ENCODE peak calls at places on chromosomes 12 and 14, in five cellular contexts. N is A549, U is K562, R is ovary, K is transverse colon. V is an unnamed sample.

GRCh38 chr14:88552859-88553258 is 1.9 kb downstream of the PTPN21 start:
- DNase-seq in N (no peak), R (no peak), K (no peak), U (no peak), V (no peak)

GRCh38 chr12:82953397-82953796 is 266.7 kb downstream of the TMTC2 start:
- DNase-seq in N (no peak), U (no peak), R (no peak), K (no peak), V (no peak)

GRCh38 chr12:5923043-5923605 is 21.9 kb downstream of the ANO2 start:
- DNase-seq in R (no peak), N (no peak), K (no peak), U (no peak), V (peak; percentile 48)

GRCh38 chr12:51531284-51531981 is 59.6 kb upstream of the SCN8A start:
- DNase-seq in K (no peak), R (no peak), U (no peak), N (no peak), V (no peak)

GRCh38 chr12:115451785-115452736 is 768.1 kb upstream of the TBX3 start:
- DNase-seq in R (peak; percentile 77), K (no peak), N (no peak), U (peak; percentile 49), V (no peak)

GRCh38 chr14:93959239-93960107 is 16.9 kb downstream of the ASB2 start:
- DNase-seq in U (peak; percentile 30), N (peak; percentile 85), R (no peak), K (peak; percentile 84), V (no peak)

GRCh38 chr12:57086951-57087688 is 1.8 kb upstream of the NAB2 start:
- DNase-seq in U (peak; percentile 90), N (peak; percentile 89), K (peak; percentile 89), R (peak; percentile 97), V (peak; percentile 96)

GRCh38 chr14:27528328-27528727 is 930.5 kb upstream of the NOVA1 start:
- DNase-seq in R (no peak), K (no peak), U (no peak), N (peak; percentile 36), V (no peak)

GRCh38 chr12:92065018-92065499 is 80.6 kb downstream of the BTG1 start:
- DNase-seq in K (peak; percentile 26), N (peak; percentile 83), R (no peak), U (no peak), V (no peak)

GRCh38 chr12:60066655-60067054 is 470.8 kb downstream of the SLC16A7 start:
- DNase-seq in U (no peak), K (no peak), N (no peak), R (no peak), V (no peak)

GRCh38 chr12:95504140-95504539 is 30.2 kb downstream of the METAP2 start:
- DNase-seq in R (no peak), U (no peak), N (no peak), K (no peak), V (no peak)
- TF ChIP-seq EP300 in R (no peak), U (no peak), N (no peak), K (no peak), V (no peak)

GRCh38 chr14:74548881-74549280 is 55.3 kb downstream of the ISCA2 start:
- DNase-seq in U (no peak), K (no peak), N (no peak), R (no peak), V (peak; percentile 92)

GRCh38 chr14:74543771-74544170 is 50.2 kb downstream of the ISCA2 start:
- DNase-seq in U (no peak), R (no peak), K (no peak), N (no peak), V (no peak)

GRCh38 chr14:74547331-74547927 is 53.9 kb downstream of the ISCA2 start:
- DNase-seq in N (no peak), R (no peak), U (no peak), K (no peak), V (no peak)

GRCh38 chr14:74545386-74545785 is 51.8 kb downstream of the ISCA2 start:
- DNase-seq in N (no peak), U (no peak), K (no peak), R (no peak), V (no peak)

DNA sequence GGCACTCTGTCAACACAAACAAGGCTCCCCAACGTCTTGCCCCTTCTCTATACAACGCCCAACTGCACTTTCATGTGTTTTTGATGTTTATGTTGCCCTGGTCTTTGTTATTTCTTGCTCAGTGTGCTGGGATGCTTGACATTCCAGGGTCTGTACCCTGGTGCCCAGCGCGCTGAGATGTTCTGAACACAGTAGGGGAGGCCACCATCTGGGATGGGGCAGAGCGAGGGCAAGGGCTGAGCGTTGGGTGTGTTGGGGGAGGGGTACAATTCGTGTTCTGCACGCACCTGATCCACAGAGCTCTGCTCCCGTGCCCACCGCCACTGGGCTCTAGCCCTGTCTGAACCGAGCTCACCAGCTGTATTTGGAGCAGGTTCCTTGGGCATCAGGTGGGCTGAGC is 52.9 kb downstream of the ISCA2 start:
- DNase-seq in R (no peak), N (no peak), K (no peak), U (no peak), V (no peak)
- TF ChIP-seq EP300 in R (no peak), N (no peak), K (no peak), U (no peak), V (no peak)

GRCh38 chr12:80627773-80628172 is 79.7 kb upstream of the MYF6 start:
- DNase-seq in N (no peak), U (no peak), R (no peak), K (no peak), V (no peak)
- TF ChIP-seq EP300 in N (no peak), U (no peak), R (no peak), K (no peak), V (no peak)

GRCh38 chr12:20497707-20498106 is 129.4 kb downstream of the PDE3A start:
- DNase-seq in R (no peak), K (no peak), U (no peak), N (no peak), V (no peak)

GRCh38 chr12:20495997-20496396 is 127.7 kb downstream of the PDE3A start:
- DNase-seq in R (no peak), K (no peak), U (no peak), N (no peak), V (no peak)

GRCh38 chr12:20492251-20492728 is 124.0 kb downstream of the PDE3A start:
- DNase-seq in K (no peak), N (peak; percentile 89), U (no peak), R (no peak), V (no peak)

GRCh38 chr12:20493924-20494323 is 125.6 kb downstream of the PDE3A start:
- DNase-seq in U (no peak), R (no peak), K (no peak), N (peak; percentile 66), V (no peak)

DNA sequence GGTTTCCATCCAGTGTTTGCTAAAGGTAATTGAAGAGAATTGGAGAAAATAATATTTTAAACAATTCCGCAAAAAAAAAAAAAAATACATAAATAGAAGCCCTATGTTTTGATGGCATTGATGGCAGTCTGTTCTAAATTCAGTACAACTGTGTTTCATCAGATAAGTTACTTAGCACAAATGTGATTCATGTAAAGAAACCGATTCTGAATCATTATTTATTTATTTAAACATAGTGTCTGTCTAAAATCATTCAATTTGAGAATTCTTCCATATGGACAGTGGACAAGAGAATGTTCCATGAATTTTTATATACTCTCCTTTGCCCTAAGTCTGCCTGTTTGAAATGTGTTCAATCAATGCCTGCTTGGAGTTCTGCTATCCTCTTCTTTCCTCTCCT is 126.5 kb downstream of the PDE3A start:
- DNase-seq in R (no peak), N (no peak), U (no peak), K (no peak), V (no peak)
- TF ChIP-seq EP300 in R (no peak), N (no peak), U (no peak), K (no peak), V (no peak)

GRCh38 chr12:109052415-109053323 is at the start of gene USP30:
- DNase-seq in K (peak; percentile 89), R (peak; percentile 85), N (peak; percentile 93), U (peak; percentile 92), V (peak; percentile 89)
- TF ChIP-seq EP300 in K (no peak), R (no peak), N (no peak), U (peak; percentile 14), V (no peak)

DNA sequence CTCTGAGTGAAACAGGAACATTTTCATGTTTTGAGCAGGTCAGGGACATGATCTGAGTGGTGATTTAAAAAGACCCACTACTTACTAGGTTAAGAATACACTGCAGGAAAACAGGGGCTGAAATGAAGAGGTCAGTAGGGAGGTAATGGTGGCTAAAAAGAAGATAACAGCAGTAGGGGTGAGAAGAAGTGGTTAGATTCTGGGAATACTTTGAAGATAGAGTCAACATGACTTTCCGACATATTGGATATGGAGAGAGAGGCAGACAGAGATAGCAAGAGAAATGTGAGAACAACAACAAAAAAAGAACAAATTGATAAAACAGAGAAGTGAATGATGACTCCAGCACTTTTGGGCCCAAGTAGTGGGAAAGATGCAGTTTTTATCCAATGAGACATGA is 168.0 kb downstream of the ALX1 start:
- DNase-seq in K (no peak), U (no peak), R (no peak), N (no peak), V (no peak)
- TF ChIP-seq EP300 in K (no peak), U (no peak), R (no peak), N (no peak), V (no peak)

GRCh38 chr14:61615743-61616523 is 79.4 kb upstream of the HIF1A start:
- DNase-seq in U (no peak), R (no peak), N (no peak), K (no peak), V (no peak)
- TF ChIP-seq EP300 in U (no peak), R (no peak), N (no peak), K (no peak), V (no peak)

V was measured in suprapubic skin.